ENCODE peak calls at places on chromosomes 2 and 18, in five cellular contexts. D is neural progenitor cell; Q is NCI-H1436; L is activated naive CD4-positive, alpha-beta T cell treated with anti-CD3 and anti-CD28 coated beads, Interleukin-2, amount 10 ng/mL, durations not matched to agents 7 days and 5 days; V is HCT116. J is an unnamed sample.
A peak's percentile ranks its signal among the peaks of the same experiment; 100 is the strongest.

GRCh38 chr2:69315160-69315761 is 71.8 kb downstream of the GFPT1 start:
- DNase-seq in Q (no peak), V (no peak), D (no peak), L (no peak), J (no peak)

GRCh38 chr2:222433381-222434173 is 9.2 kb downstream of the SGPP2 start:
- DNase-seq in D (no peak), Q (no peak), V (no peak), L (no peak), J (peak; percentile 51)

GRCh38 chr2:238936162-238937052 is 88.5 kb downstream of the TWIST2 start:
- DNase-seq in Q (no peak), L (no peak), D (no peak), V (no peak), J (no peak)

GRCh38 chr18:6396276-6396675 is 18.4 kb downstream of the L3MBTL4 start:
- DNase-seq in D (no peak), Q (no peak), L (no peak), V (no peak), J (no peak)

GRCh38 chr18:45349447-45349846 is 265.8 kb upstream of the SLC14A2 start:
- DNase-seq in L (no peak), D (no peak), V (no peak), Q (no peak), J (no peak)

GRCh38 chr2:63053889-63054725 is 3.5 kb downstream of the OTX1 start:
- DNase-seq in Q (no peak), L (peak; percentile 45), V (no peak), D (peak; percentile 78), J (no peak)

GRCh38 chr2:67666386-67667053 is 269.4 kb downstream of the ETAA1 start:
- DNase-seq in V (no peak), D (no peak), Q (no peak), L (no peak), J (peak; percentile 6)

GRCh38 chr2:9319338-9319715 is 104.0 kb downstream of the ITGB1BP1 start:
- DNase-seq in D (no peak), Q (no peak), V (no peak), L (no peak), J (no peak)

GRCh38 chr2:195115738-195116137 is 541.3 kb upstream of the SLC39A10 start:
- DNase-seq in L (no peak), V (no peak), D (no peak), Q (no peak), J (no peak)

GRCh38 chr18:65938592-65939372 is 188.0 kb downstream of the CDH7 start:
- DNase-seq in V (peak; percentile 0), D (peak; percentile 28), L (no peak), Q (peak; percentile 26), J (peak; percentile 8)

GRCh38 chr2:190098851-190099250 is 36.3 kb upstream of the MSTN start:
- DNase-seq in Q (no peak), L (no peak), V (no peak), D (no peak), J (no peak)

GRCh38 chr2:43648979-43649701 is 12.1 kb downstream of the PLEKHH2 start:
- DNase-seq in V (no peak), Q (no peak), L (no peak), D (no peak), J (no peak)

GRCh38 chr2:37020887-37021796 is 54.8 kb upstream of the STRN start:
- DNase-seq in D (no peak), V (no peak), L (no peak), Q (no peak), J (no peak)

GRCh38 chr2:216559625-216560156 is 61.0 kb downstream of the RPL37A start:
- DNase-seq in L (no peak), Q (no peak), D (no peak), V (no peak), J (no peak)

GRCh38 chr2:67515021-67515420 is 117.9 kb downstream of the ETAA1 start:
- DNase-seq in D (no peak), V (no peak), Q (no peak), L (no peak), J (no peak)

GRCh38 chr2:101119431-101119830 is 31.8 kb downstream of the TBC1D8 start:
- DNase-seq in D (no peak), L (no peak), V (no peak), Q (no peak), J (no peak)

GRCh38 chr2:172226244-172227061 is 123.8 kb upstream of the DLX2 start:
- DNase-seq in D (no peak), Q (no peak), V (no peak), L (peak; percentile 68), J (no peak)

GRCh38 chr2:129518937-129519336 is 460.5 kb upstream of the RAB6C start:
- DNase-seq in D (no peak), V (no peak), Q (no peak), L (no peak), J (no peak)

GRCh38 chr2:224309216-224309615 is 92.7 kb downstream of the FAM124B start:
- DNase-seq in D (no peak), L (no peak), Q (no peak), V (no peak), J (no peak)

GRCh38 chr2:217652761-217653160 is 350.0 kb downstream of the TNS1 start:
- DNase-seq in L (no peak), Q (no peak), D (no peak), V (no peak), J (no peak)

GRCh38 chr2:147773479-147773878 is 71.3 kb upstream of the ACVR2A start:
- DNase-seq in D (peak; percentile 19), Q (no peak), V (no peak), L (no peak), J (no peak)

GRCh38 chr2:27431395-27431794 is 3.0 kb downstream of the NRBP1 start:
- DNase-seq in V (no peak), L (peak; percentile 30), Q (no peak), D (no peak), J (no peak)

GRCh38 chr18:48887905-48888531 is 62.7 kb downstream of the SMAD7 start:
- DNase-seq in V (no peak), L (no peak), Q (no peak), D (peak; percentile 31), J (no peak)

GRCh38 chr2:94996401-94997100 is 29.0 kb upstream of the MAL start:
- DNase-seq in D (no peak), L (no peak), Q (no peak), V (no peak), J (no peak)

GRCh38 chr2:157386747-157387146 is 57.1 kb downstream of the CYTIP start:
- DNase-seq in V (no peak), Q (no peak), L (no peak), D (no peak), J (no peak)

GRCh38 chr2:30655211-30655610 is 152.0 kb downstream of the CAPN13 start:
- DNase-seq in Q (no peak), D (no peak), V (no peak), L (no peak), J (no peak)

GRCh38 chr2:62014102-62014501 is 108.6 kb downstream of the COMMD1 start:
- DNase-seq in D (peak; percentile 34), Q (no peak), V (no peak), L (no peak), J (no peak)

GRCh38 chr2:152406836-152407161 is 71.8 kb downstream of the FMNL2 start:
- DNase-seq in V (no peak), D (no peak), L (no peak), Q (no peak), J (no peak)

GRCh38 chr2:46097714-46098480 is 199.3 kb upstream of the EPAS1 start:
- DNase-seq in Q (no peak), L (no peak), D (no peak), V (peak; percentile 24), J (no peak)

GRCh38 chr2:31108887-31109286 is 29.4 kb downstream of the GALNT14 start:
- DNase-seq in Q (no peak), L (no peak), V (no peak), D (no peak), J (no peak)

GRCh38 chr18:79395308-79395640 is 456 bp upstream of the NFATC1 start:
- DNase-seq in L (no peak), Q (no peak), D (peak; percentile 33), V (no peak), J (no peak)

GRCh38 chr18:9297007-9297393 is 37.6 kb upstream of the TWSG1 start:
- DNase-seq in D (no peak), Q (no peak), L (no peak), V (no peak), J (no peak)

GRCh38 chr18:34550902-34551301 is 159.2 kb upstream of the DTNA start:
- DNase-seq in Q (no peak), D (no peak), L (no peak), V (no peak), J (no peak)

GRCh38 chr2:127840893-127841292 is 17.1 kb downstream of the POLR2D start:
- DNase-seq in Q (no peak), D (no peak), V (no peak), L (no peak), J (no peak)

GRCh38 chr2:40218679-40219078 is 233.2 kb downstream of the SLC8A1 start:
- DNase-seq in L (no peak), D (no peak), Q (peak; percentile 30), V (no peak), J (no peak)

GRCh38 chr18:32802606-32803451 is 30.0 kb upstream of the KLHL14 start:
- DNase-seq in V (no peak), Q (no peak), L (no peak), D (peak; percentile 16), J (peak; percentile 84)

GRCh38 chr2:178238750-178239149 is 44.4 kb downstream of the OSBPL6 start:
- DNase-seq in Q (no peak), D (no peak), L (no peak), V (no peak), J (no peak)

GRCh38 chr2:159797468-159798375 is at the start of gene CD302:
- DNase-seq in Q (peak; percentile 43), L (peak; percentile 37), D (peak; percentile 77), V (no peak), J (no peak)

J was measured in NCI-H526 treated with DMSO at 0.1 percent for 48 hours.